ENCODE peak calls at places on chromosomes 12 and 14, in five cellular contexts. I is K562, M is GM12891, Z is GM12878, O is H1. T is an unnamed sample.

GRCh38 chr14:101495827-101496778 is 65.2 kb upstream of the DIO3 start:
- DNase-seq in I (no peak), Z (no peak), O (peak), M (no peak), T (no peak)

GRCh38 chr12:112839386-112839972 is 47.9 kb downstream of the RPH3A start:
- DNase-seq in Z (no peak), I (no peak), M (no peak), O (no peak), T (no peak)

GRCh38 chr12:49974231-49974675 is 1.5 kb downstream of the AQP6 start:
- DNase-seq in O (no peak), Z (no peak), M (no peak), I (peak), T (no peak)

GRCh38 chr14:58777541-58777979 is 139.8 kb downstream of the DACT1 start:
- DNase-seq in M (no peak), O (no peak), I (no peak), Z (no peak), T (no peak)

GRCh38 chr12:115481141-115481540 is 796.4 kb downstream of the MED13L start:
- DNase-seq in O (no peak), I (no peak), M (no peak), Z (peak), T (peak)

GRCh38 chr12:116398193-116398592 is 120.7 kb upstream of the MED13L start:
- DNase-seq in I (no peak), Z (no peak), O (no peak), M (no peak), T (no peak)

GRCh38 chr12:71694099-71694820 is 8.4 kb downstream of the TMEM19 start:
- DNase-seq in O (no peak), Z (peak), M (no peak), I (no peak), T (peak)

GRCh38 chr12:94807951-94808350 is 157.6 kb upstream of the TMCC3 start:
- DNase-seq in M (no peak), O (no peak), Z (no peak), I (no peak), T (no peak)

GRCh38 chr14:47435331-47435965 is 240.0 kb downstream of the MDGA2 start:
- DNase-seq in Z (no peak), M (no peak), I (no peak), O (no peak), T (no peak)

GRCh38 chr12:2959508-2960431 is 573 bp downstream of the TEAD4 start:
- DNase-seq in I (peak), M (peak), Z (no peak), O (no peak), T (peak)

GRCh38 chr12:121893901-121894540 is 5.4 kb downstream of the PSMD9 start:
- DNase-seq in M (no peak), O (no peak), I (peak), Z (no peak), T (no peak)

GRCh38 chr14:90499121-90499520 is 102.3 kb downstream of the CALM1 start:
- DNase-seq in Z (no peak), O (no peak), M (no peak), I (no peak), T (no peak)

GRCh38 chr12:82326905-82327503 is 31.2 kb downstream of the CCDC59 start:
- DNase-seq in O (no peak), M (no peak), Z (no peak), I (peak), T (no peak)

GRCh38 chr14:76832503-76832988 is 6.3 kb downstream of the LRRC74A start:
- DNase-seq in O (no peak), I (no peak), M (no peak), Z (no peak), T (no peak)

GRCh38 chr12:78938341-78939084 is 73.9 kb downstream of the SYT1 start:
- DNase-seq in O (no peak), Z (no peak), I (no peak), M (no peak), T (no peak)

DNA sequence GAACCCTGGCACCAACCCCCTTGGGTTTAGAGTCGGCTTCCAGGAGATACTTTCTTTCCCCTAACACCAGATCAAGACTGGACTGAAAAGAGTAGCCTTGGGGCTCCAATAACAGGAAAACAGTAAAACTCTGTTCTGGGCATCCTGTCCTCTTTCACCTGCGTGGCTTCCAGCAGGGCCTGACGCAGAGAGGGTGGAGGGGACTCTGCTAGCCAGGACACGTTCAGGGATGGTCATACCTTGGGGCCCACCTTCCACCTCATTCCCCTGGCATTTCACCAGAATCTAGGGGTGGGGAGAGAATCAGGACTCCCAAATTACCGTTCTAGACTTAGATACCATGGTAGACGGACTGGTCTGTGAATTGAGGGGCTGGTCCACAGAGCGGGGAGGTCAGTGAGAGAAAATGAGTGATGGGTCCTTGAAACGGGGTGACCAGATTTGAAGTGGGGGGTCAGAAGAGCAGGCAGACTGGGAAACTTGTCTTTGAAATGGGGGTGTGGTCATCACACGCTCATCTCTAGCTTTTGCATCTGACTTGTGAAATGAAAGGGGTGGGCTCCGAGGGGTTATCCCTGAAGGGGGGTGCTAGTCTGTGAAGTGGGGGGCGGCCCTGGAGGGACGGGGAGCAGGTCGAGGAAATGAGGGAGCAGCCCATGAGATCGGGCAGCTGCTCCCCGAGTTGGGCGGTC is 873 bp downstream of the PXN start:
- DNase-seq in Z (no peak), M (no peak), I (no peak), O (no peak), T (no peak)
- TF ChIP-seq POLR2A in Z (no peak), M (no peak), I (no peak), O (no peak), T (no peak)

GRCh38 chr12:108457734-108458361 is 57.2 kb upstream of the FICD start:
- DNase-seq in Z (no peak), I (no peak), M (no peak), O (no peak), T (no peak)
- TF ChIP-seq TAF1 in Z (no peak), I (no peak), M (no peak), O (no peak), T (no peak)

GRCh38 chr12:93570552-93571359 is 1.7 kb upstream of the SOCS2 start:
- DNase-seq in M (peak), Z (no peak), O (no peak), I (peak), T (peak)
- TF ChIP-seq POLR2A in M (peak), Z (peak), O (no peak), I (peak), T (peak)

DNA sequence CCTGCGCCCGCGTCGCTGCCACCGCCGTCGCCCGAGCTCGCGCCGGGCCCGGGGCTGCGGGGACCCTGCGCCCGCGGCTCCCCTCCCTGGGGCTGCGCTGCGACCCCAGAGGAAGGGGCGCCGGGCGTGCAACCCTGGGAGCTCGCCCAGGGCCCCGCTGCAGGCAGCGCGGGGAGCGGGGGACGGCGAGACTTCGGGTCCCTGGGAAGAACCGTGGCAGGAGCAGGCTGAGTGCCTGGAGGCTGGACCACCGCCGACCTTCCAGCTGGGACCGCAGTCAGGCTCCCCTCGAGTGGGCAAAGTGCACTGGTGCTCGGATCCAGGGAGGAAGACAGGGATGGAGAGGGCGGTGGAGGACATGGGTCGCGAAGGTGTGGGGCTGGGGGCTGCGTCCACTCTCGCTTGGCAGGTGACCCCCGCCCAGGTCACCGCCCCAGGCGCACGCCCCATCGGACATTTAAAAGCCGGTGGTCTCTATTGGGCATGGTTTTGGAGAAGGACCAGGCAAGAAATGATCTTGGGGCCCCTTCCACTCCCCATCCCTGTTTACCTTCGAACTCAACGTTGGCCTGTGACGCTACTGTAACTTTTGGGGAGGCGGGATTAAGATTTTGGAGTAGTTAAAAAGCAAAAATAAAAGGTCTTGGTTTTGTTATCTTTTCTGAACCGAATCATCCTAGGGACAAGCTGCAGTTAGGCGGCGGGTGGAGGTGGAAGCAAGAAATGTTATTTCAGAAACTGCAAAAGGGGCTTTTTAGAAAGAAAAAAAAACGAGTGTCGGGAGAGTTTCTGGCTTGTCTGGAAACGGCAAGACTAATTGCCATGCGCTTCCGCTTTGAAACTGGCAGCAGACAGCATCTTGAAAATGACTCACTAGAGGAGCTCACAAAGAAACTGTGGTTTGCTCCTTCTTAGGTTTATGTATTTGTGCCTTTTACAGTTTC is 998 bp downstream of the ELK3 start:
- DNase-seq in M (peak), Z (peak), O (no peak), I (peak), T (peak)
- TF ChIP-seq TAF1 in M (no peak), Z (peak), O (peak), I (no peak), T (no peak)

GRCh38 chr12:76878899-76879709 is at the start of gene CSRP2:
- DNase-seq in I (peak), Z (peak), O (peak), M (peak), T (peak)
- TF ChIP-seq POLR2A in I (no peak), Z (peak), O (peak), M (no peak), T (no peak)

GRCh38 chr14:52583544-52583943 is 30.9 kb downstream of the GPR137C start:
- DNase-seq in I (no peak), Z (no peak), O (no peak), M (no peak), T (no peak)
- TF ChIP-seq TAF1 in I (no peak), Z (no peak), O (no peak), M (no peak), T (no peak)